ENCODE peak calls at places on chromosomes 4 and X, in five cellular contexts. One of them, this sample, is unnamed.
A peak's percentile ranks its signal among the peaks of the same experiment; 100 is the strongest.

GRCh38 chr4:84814100-84814750 is 152.3 kb downstream of the WDFY3 start:
- DNase-seq in NCI-H1694: no peak
- DNase-seq in stimulated activated CD4-positive, alpha-beta T cell treated with anti-CD3 and anti-CD28 coated beads, Interleukin-15, amount 100 ng/mL, for 1 hour: no peak
- DNase-seq in caudate nucleus: no peak
- DNase-seq in EL: peak; percentile 83
- DNase-seq in this sample: no peak

GRCh38 chrX:154484255-154485149 is 1.9 kb downstream of the UBL4A start:
- DNase-seq in NCI-H1694: no peak
- DNase-seq in caudate nucleus: no peak
- DNase-seq in EL: no peak
- DNase-seq in stimulated activated CD4-positive, alpha-beta T cell treated with anti-CD3 and anti-CD28 coated beads, Interleukin-15, amount 100 ng/mL, for 1 hour: no peak
- DNase-seq in this sample: no peak

GRCh38 chrX:23332101-23332887 is 2.4 kb upstream of the PTCHD1 start:
- DNase-seq in stimulated activated CD4-positive, alpha-beta T cell treated with anti-CD3 and anti-CD28 coated beads, Interleukin-15, amount 100 ng/mL, for 1 hour: no peak
- DNase-seq in caudate nucleus: peak; percentile 38
- DNase-seq in EL: no peak
- DNase-seq in NCI-H1694: no peak
- DNase-seq in this sample: no peak

GRCh38 chrX:46698691-46699090 is 60.2 kb downstream of the SLC9A7 start:
- DNase-seq in stimulated activated CD4-positive, alpha-beta T cell treated with anti-CD3 and anti-CD28 coated beads, Interleukin-15, amount 100 ng/mL, for 1 hour: no peak
- DNase-seq in EL: no peak
- DNase-seq in NCI-H1694: no peak
- DNase-seq in caudate nucleus: no peak
- DNase-seq in this sample: no peak

GRCh38 chr4:86496094-86497060 is 97.7 kb upstream of the PTPN13 start:
- DNase-seq in EL: peak; percentile 52
- DNase-seq in stimulated activated CD4-positive, alpha-beta T cell treated with anti-CD3 and anti-CD28 coated beads, Interleukin-15, amount 100 ng/mL, for 1 hour: no peak
- DNase-seq in NCI-H1694: peak; percentile 3
- DNase-seq in caudate nucleus: no peak
- DNase-seq in this sample: no peak

GRCh38 chrX:18098704-18099103 is 122.0 kb downstream of the BEND2 start:
- DNase-seq in EL: no peak
- DNase-seq in stimulated activated CD4-positive, alpha-beta T cell treated with anti-CD3 and anti-CD28 coated beads, Interleukin-15, amount 100 ng/mL, for 1 hour: no peak
- DNase-seq in NCI-H1694: no peak
- DNase-seq in caudate nucleus: no peak
- DNase-seq in this sample: no peak

GRCh38 chr4:147019061-147019460 is 73.4 kb upstream of the TTC29 start:
- DNase-seq in stimulated activated CD4-positive, alpha-beta T cell treated with anti-CD3 and anti-CD28 coated beads, Interleukin-15, amount 100 ng/mL, for 1 hour: peak; percentile 12
- DNase-seq in EL: peak; percentile 59
- DNase-seq in NCI-H1694: no peak
- DNase-seq in caudate nucleus: no peak
- DNase-seq in this sample: peak; percentile 9

GRCh38 chrX:116230136-116230886 is 59.8 kb downstream of the AGTR2 start:
- DNase-seq in caudate nucleus: no peak
- DNase-seq in NCI-H1694: no peak
- DNase-seq in stimulated activated CD4-positive, alpha-beta T cell treated with anti-CD3 and anti-CD28 coated beads, Interleukin-15, amount 100 ng/mL, for 1 hour: no peak
- DNase-seq in EL: no peak
- DNase-seq in this sample: no peak

GRCh38 chrX:71949363-71949762 is 38.7 kb downstream of the NHSL2 start:
- DNase-seq in EL: no peak
- DNase-seq in caudate nucleus: no peak
- DNase-seq in stimulated activated CD4-positive, alpha-beta T cell treated with anti-CD3 and anti-CD28 coated beads, Interleukin-15, amount 100 ng/mL, for 1 hour: no peak
- DNase-seq in NCI-H1694: no peak
- DNase-seq in this sample: no peak

GRCh38 chr4:25313194-25313895 is 771 bp downstream of the ZCCHC4 start:
- DNase-seq in stimulated activated CD4-positive, alpha-beta T cell treated with anti-CD3 and anti-CD28 coated beads, Interleukin-15, amount 100 ng/mL, for 1 hour: no peak
- DNase-seq in caudate nucleus: no peak
- DNase-seq in EL: peak; percentile 8
- DNase-seq in NCI-H1694: no peak
- DNase-seq in this sample: no peak

GRCh38 chrX:72498782-72499181 is 73.9 kb downstream of the HDAC8 start:
- DNase-seq in NCI-H1694: no peak
- DNase-seq in EL: no peak
- DNase-seq in stimulated activated CD4-positive, alpha-beta T cell treated with anti-CD3 and anti-CD28 coated beads, Interleukin-15, amount 100 ng/mL, for 1 hour: no peak
- DNase-seq in caudate nucleus: no peak
- DNase-seq in this sample: no peak

This sample was measured in activated naive CD8-positive, alpha-beta T cell treated with anti-CD3 and anti-CD28 coated beads, Interleukin-2, amount 50 U/mL, for 16 hours.